ENCODE peak calls at places on chromosomes 5 and 9, in seven cellular contexts. K is mucosa of gallbladder, Z is HT1080, C is HCT116, B is heart right ventricle, L is NCI-H2171 treated with DMSO at 0.1 percent for 48 hours, P is AG10803. M is an unnamed sample.

GRCh38 chr5:27568811-27569210 is 530.4 kb upstream of the CDH9 start:
- DNase-seq in K (no peak), Z (peak), C (no peak), B (no peak), L (no peak), P (no peak), M (no peak)

GRCh38 chr5:138962619-138963370 is 87.7 kb upstream of the LRRTM2 start:
- DNase-seq in K (no peak), Z (no peak), C (no peak), B (no peak), L (no peak), P (no peak), M (no peak)

GRCh38 chr5:54539001-54539400 is 21.4 kb downstream of the SNX18 start:
- DNase-seq in K (no peak), Z (no peak), C (no peak), B (no peak), L (no peak), P (no peak), M (no peak)

GRCh38 chr9:108163321-108164005 is 673.9 kb upstream of the KLF4 start:
- DNase-seq in K (no peak), Z (peak), C (no peak), B (no peak), L (no peak), P (peak), M (peak)

GRCh38 chr9:134948149-134948548 is 30.4 kb upstream of the FCN1 start:
- DNase-seq in K (no peak), Z (no peak), C (no peak), B (no peak), L (no peak), P (no peak), M (no peak)

GRCh38 chr5:45335978-45336377 is 360.2 kb downstream of the HCN1 start:
- DNase-seq in K (no peak), Z (no peak), C (no peak), B (no peak), L (peak), P (no peak), M (no peak)

GRCh38 chr5:154756203-154756870 is 1.2 kb downstream of the LARP1 start:
- DNase-seq in K (peak), Z (peak), C (no peak), B (peak), L (no peak), P (peak), M (peak)

GRCh38 chr9:135724186-135724797 is 22.3 kb downstream of the KCNT1 start:
- DNase-seq in K (no peak), Z (peak), C (no peak), B (no peak), L (no peak), P (no peak), M (no peak)

GRCh38 chr5:113663879-113664278 is 150.4 kb downstream of the YTHDC2 start:
- DNase-seq in K (peak), Z (peak), C (peak), B (peak), L (no peak), P (peak), M (peak)

GRCh38 chr5:10828241-10828640 is 67.2 kb upstream of the DAP start:
- DNase-seq in K (no peak), Z (no peak), C (no peak), B (no peak), L (no peak), P (peak), M (peak)

GRCh38 chr5:161847896-161848510 is at the start of gene GABRA1:
- DNase-seq in K (no peak), Z (no peak), C (no peak), B (no peak), L (peak), P (no peak), M (peak)

GRCh38 chr5:140351609-140352334 is 5.4 kb upstream of the HBEGF start:
- DNase-seq in K (peak), Z (peak), C (peak), B (no peak), L (peak), P (peak), M (peak)

GRCh38 chr5:54838843-54839242 is 146.6 kb downstream of the ESM1 start:
- DNase-seq in K (no peak), Z (no peak), C (no peak), B (no peak), L (peak), P (no peak), M (no peak)

GRCh38 chr9:129318121-129319075 is 140.3 kb upstream of the IER5L start:
- DNase-seq in K (no peak), Z (no peak), C (no peak), B (no peak), L (no peak), P (no peak), M (peak)

GRCh38 chr5:112533315-112533867 is 114.3 kb upstream of the EPB41L4A start:
- DNase-seq in K (peak), Z (peak), C (peak), B (no peak), L (no peak), P (no peak), M (no peak)

GRCh38 chr5:1494780-1495524 is 28.8 kb downstream of the LPCAT1 start:
- DNase-seq in K (no peak), Z (no peak), C (no peak), B (no peak), L (no peak), P (no peak), M (no peak)

GRCh38 chr5:175742290-175742994 is 84.6 kb downstream of the HRH2 start:
- DNase-seq in K (no peak), Z (no peak), C (no peak), B (no peak), L (no peak), P (no peak), M (no peak)

GRCh38 chr9:130607640-130608420 is 28.5 kb downstream of the FUBP3 start:
- DNase-seq in K (no peak), Z (no peak), C (no peak), B (no peak), L (no peak), P (peak), M (peak)

GRCh38 chr5:126384985-126385384 is 38.2 kb upstream of the GRAMD2B start:
- DNase-seq in K (no peak), Z (peak), C (no peak), B (no peak), L (no peak), P (peak), M (peak)

GRCh38 chr9:134491856-134492255 is 149.7 kb upstream of the COL5A1 start:
- DNase-seq in K (no peak), Z (no peak), C (no peak), B (no peak), L (no peak), P (no peak), M (no peak)

GRCh38 chr9:134495881-134496412 is 145.7 kb upstream of the COL5A1 start:
- DNase-seq in K (no peak), Z (no peak), C (no peak), B (no peak), L (no peak), P (no peak), M (no peak)

GRCh38 chr5:10618311-10618710 is 54.4 kb downstream of the ANKRD33B start:
- DNase-seq in K (no peak), Z (no peak), C (no peak), B (no peak), L (no peak), P (no peak), M (no peak)

GRCh38 chr5:170552486-170553122 is 48.8 kb downstream of the KCNIP1 start:
- DNase-seq in K (peak), Z (peak), C (no peak), B (peak), L (peak), P (peak), M (peak)

GRCh38 chr9:76873056-76873792 is 32.7 kb downstream of the PRUNE2 start:
- DNase-seq in K (no peak), Z (no peak), C (no peak), B (no peak), L (no peak), P (peak), M (peak)

GRCh38 chr5:142245776-142246175 is 79.0 kb downstream of the SPRY4 start:
- DNase-seq in K (no peak), Z (peak), C (no peak), B (no peak), L (no peak), P (peak), M (peak)

GRCh38 chr9:79120533-79121315 is 451.0 kb upstream of the TLE4 start:
- DNase-seq in K (peak), Z (no peak), C (no peak), B (no peak), L (no peak), P (no peak), M (no peak)

GRCh38 chr5:85647349-85648127 is 970.2 kb upstream of the COX7C start:
- DNase-seq in K (no peak), Z (no peak), C (no peak), B (no peak), L (no peak), P (no peak), M (no peak)

M was measured in GM23248.